ENCODE peak calls at places on chromosomes 7 and 10, in four cellular contexts. H is IMR-90; K is CD8-positive, alpha-beta T cell; M is transverse colon. N is an unnamed sample.

GRCh38 chr10:11430421-11431275 is 180.8 kb downstream of the USP6NL start:
- DNase-seq in H (no peak), K (no peak), M (no peak), N (no peak)

GRCh38 chr7:34133356-34133982 is 228.1 kb downstream of the BMPER start:
- DNase-seq in H (peak; percentile 95), K (no peak), M (no peak), N (no peak)

GRCh38 chr10:30759423-30759822 is 129.9 kb upstream of the LYZL2 start:
- DNase-seq in H (peak; percentile 84), K (no peak), M (no peak), N (no peak)

GRCh38 chr10:108204528-108205313 is 1040.2 kb upstream of the SORCS1 start:
- DNase-seq in H (no peak), K (no peak), M (peak; percentile 11), N (no peak)

GRCh38 chr10:60350400-60350799 is 39.3 kb downstream of the ANK3 start:
- DNase-seq in H (peak; percentile 49), K (no peak), M (no peak), N (no peak)

GRCh38 chr10:110244550-110244949 is 37.1 kb downstream of the MXI1 start:
- DNase-seq in H (no peak), K (no peak), M (no peak), N (no peak)

GRCh38 chr7:47771301-47771989 is 176.8 kb downstream of the PKD1L1 start:
- DNase-seq in H (no peak), K (no peak), M (no peak), N (no peak)

GRCh38 chr7:98911936-98912335 is 33.6 kb downstream of the TRRAP start:
- DNase-seq in H (no peak), K (no peak), M (no peak), N (no peak)

GRCh38 chr10:71968553-71969474 is 4.6 kb downstream of the CHST3 start:
- DNase-seq in H (peak; percentile 35), K (no peak), M (no peak), N (no peak)

GRCh38 chr7:77327067-77327931 is 88.8 kb downstream of the GSAP start:
- DNase-seq in H (peak; percentile 91), K (no peak), M (peak; percentile 23), N (no peak)

GRCh38 chr7:124084024-124084423 is 51.2 kb upstream of the TMEM229A start:
- DNase-seq in H (no peak), K (no peak), M (no peak), N (no peak)

GRCh38 chr10:82191653-82192052 is 316.7 kb downstream of the NRG3 start:
- DNase-seq in H (no peak), K (no peak), M (no peak), N (no peak)

GRCh38 chr10:17262502-17262901 is 34.5 kb downstream of the VIM start:
- DNase-seq in H (no peak), K (no peak), M (no peak), N (no peak)

GRCh38 chr7:130432886-130433285 is 7.9 kb downstream of the CEP41 start:
- DNase-seq in H (peak; percentile 29), K (no peak), M (no peak), N (no peak)

GRCh38 chr7:44650772-44651171 is 44.3 kb downstream of the OGDH start:
- DNase-seq in H (no peak), K (no peak), M (no peak), N (no peak)

GRCh38 chr10:78194539-78195402 is 161.1 kb downstream of the RPS24 start:
- DNase-seq in H (peak; percentile 57), K (no peak), M (no peak), N (no peak)

DNA sequence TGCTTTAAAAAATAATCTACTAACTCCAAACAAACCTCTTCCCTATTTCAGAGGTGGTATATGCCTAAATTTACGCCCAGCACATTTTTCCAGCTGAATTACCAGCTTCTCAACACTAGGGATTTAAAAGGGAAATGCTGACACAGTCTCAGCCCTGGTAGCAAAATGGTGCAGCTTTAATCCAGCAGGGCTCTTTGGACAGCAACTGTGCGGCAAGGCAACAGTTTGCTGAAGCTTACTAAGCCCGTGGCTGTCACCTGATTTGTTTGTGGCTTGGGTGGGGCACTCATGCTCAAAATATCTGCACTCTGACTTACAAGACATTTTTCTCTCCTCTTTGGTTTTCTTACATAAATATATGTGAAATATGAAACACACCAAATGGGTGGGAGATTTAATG is 206.7 kb downstream of the POU6F2 start:
- DNase-seq in H (no peak), K (no peak), M (no peak), N (no peak)
- TF ChIP-seq CTCF in H (no peak), K (no peak), M (no peak), N (no peak)

DNA sequence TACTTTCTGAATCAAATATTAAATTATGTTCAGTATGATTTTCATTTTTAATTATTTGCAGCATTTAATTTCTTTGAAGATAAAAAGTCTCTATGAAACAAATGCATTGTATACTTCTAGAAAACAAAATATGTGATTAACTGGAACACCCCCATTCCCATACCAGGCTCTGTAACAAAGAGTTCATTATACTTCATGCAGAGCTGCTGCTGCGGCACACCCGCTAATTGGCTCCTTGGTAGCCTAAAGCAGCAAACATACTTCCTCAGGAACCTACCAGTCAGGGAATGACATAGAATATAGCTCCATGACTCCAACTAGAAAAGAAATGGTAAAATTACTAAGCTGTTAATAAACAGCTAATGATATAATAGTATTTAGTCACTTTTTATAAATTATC is 19.3 kb downstream of the RAB11FIP2 start:
- DNase-seq in H (no peak), K (no peak), M (no peak), N (no peak)
- H3K4me1 ChIP-seq in H (no peaks in the 10 kb centered on the region), K (no peaks in the 10 kb centered on the region), M (peaks cover 8% of the 10 kb centered on the region), N (no peaks in the 10 kb centered on the region)

DNA sequence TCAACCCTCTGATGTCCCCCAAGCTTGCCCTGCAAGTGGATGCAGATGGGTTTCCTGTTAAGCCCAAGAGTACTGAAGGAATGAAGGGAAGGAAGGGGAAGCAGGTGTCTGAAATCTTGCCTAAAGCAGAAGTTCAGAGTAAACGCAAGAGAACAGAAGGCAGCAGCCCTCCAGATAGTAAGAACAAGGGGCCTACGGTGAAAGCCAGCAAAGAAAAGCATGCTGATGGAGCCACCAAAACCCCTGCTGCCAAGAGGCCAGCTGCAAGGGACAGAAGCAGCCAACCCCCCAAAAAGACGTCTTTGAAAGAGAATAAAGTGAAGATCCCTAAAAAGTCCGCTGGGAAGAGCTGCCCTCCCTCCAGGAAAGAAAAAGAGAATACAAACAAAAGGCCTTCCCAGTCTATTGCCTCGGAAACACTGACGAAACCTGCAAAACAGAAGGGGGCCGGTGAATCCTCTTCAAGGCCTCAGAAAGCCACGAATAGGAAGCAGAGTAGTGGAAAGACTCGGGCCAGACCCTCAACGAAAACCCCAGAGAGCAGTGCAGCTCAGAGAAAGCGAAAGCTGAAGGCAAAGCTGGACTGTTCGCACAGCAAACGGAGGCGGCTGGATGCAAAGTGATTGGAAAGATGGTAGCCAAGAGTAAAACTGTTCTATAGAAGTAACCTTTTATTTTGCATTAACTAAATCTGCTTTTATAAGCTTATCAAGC is 152.6 kb downstream of the LCOR start:
- DNase-seq in H (no peak), K (no peak), M (no peak), N (no peak)
- H3K4me3 ChIP-seq in H (no peak overlapping the region), K (no peak overlapping the region), M (no peak overlapping the region), N (no peak overlapping the region)

DNA sequence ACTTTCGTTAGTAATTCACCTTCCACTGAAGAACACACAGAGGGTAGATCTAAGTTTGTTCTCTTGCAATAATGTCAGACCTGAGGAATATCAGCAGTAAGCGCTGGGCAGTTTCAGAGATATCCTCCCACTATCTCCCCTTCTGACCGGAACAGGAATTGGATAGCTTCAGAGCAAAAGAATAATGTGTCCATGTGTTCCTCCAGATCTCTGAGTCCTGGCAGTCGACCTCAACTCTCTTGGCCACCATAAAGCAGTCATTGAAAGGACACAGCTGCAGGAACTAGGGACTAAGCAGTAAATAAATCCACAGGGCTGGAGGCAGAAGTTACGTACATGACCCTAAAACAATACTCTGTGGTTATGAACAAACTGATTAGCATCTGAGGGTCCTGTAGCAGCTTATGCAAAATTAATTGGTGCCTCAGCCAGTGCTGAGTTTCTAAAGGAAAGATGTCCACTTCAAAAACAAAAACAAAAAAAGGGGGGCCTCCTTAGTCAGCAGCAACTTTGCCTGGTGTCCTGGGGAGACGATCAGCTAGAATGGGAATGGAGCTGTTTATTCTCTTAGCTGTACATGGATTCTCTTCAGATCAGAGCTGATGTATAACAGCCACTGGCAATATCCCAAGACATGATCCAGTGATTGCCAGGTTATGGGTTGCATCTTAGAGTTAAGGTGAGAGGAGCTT is 6.4 kb upstream of the PRTFDC1 start:
- DNase-seq in H (peak; percentile 80), K (no peak), M (peak; percentile 18), N (no peak)
- TF ChIP-seq CTCF in H (no peak), K (no peak), M (no peak), N (no peak)

GRCh38 chr10:52443419-52444388 is 129.6 kb downstream of the DKK1 start:
- DNase-seq in H (peak; percentile 87), K (no peak), M (no peak), N (no peak)
- H3K4me1 ChIP-seq in H (peaks cover 11% of the 10 kb centered on the region), K (no peaks in the 10 kb centered on the region), M (no peaks in the 10 kb centered on the region), N (no peaks in the 10 kb centered on the region)

GRCh38 chr7:26291251-26291650 is 411 bp upstream of the SNX10 start:
- DNase-seq in H (no peak), K (no peak), M (no peak), N (no peak)
- H3K4me3 ChIP-seq in H (no peak overlapping the region), K (peak overlapping the region; percentile 70), M (no peak overlapping the region), N (peak overlapping the region; percentile 60)

DNA sequence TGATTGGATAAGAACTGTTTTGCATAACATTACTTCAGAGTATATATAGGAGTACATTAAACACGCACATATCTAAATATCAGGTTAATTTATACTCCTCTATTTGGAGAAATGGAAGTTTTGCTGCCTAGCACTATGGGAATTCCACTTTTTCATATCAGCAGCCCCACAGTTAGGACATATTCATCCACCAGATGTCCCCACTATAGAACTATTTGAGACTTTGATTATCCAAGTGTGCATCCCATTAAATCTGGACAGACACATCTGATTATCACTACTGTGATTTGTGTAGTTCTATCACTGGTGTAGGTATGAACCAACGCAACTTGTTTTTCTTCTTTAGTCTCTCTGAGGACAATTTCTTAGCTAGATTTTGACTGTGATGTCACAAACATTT is 345.7 kb downstream of the THSD7A start:
- DNase-seq in H (no peak), K (no peak), M (no peak), N (no peak)
- TF ChIP-seq CTCF in H (no peak), K (no peak), M (no peak), N (no peak)